ENCODE peak calls at places on chromosomes 12 and 14, in nine cellular contexts. One of them, this sample, is unnamed.

GRCh38 chr12:1882405-1882804 is 36.0 kb downstream of the CACNA2D4 start:
- DNase-seq in mammary epithelial cell: no peak
- DNase-seq in K562: no peak
- DNase-seq in vagina: peak; percentile 58
- DNase-seq in mucosa of descending colon: no peak
- DNase-seq in foreskin fibroblast: no peak
- DNase-seq in epithelial cell of proximal tubule: no peak
- DNase-seq in IMR-90: no peak
- DNase-seq in fibroblast of pulmonary artery: no peak
- DNase-seq in this sample: no peak

GRCh38 chr14:55532645-55533309 is 47.2 kb upstream of the KTN1 start:
- DNase-seq in mammary epithelial cell: no peak
- DNase-seq in K562: no peak
- DNase-seq in vagina: no peak
- DNase-seq in mucosa of descending colon: no peak
- DNase-seq in foreskin fibroblast: no peak
- DNase-seq in epithelial cell of proximal tubule: no peak
- DNase-seq in IMR-90: no peak
- DNase-seq in fibroblast of pulmonary artery: no peak
- DNase-seq in this sample: no peak

GRCh38 chr14:36997843-36998242 is 174.6 kb downstream of the SLC25A21 start:
- DNase-seq in mammary epithelial cell: no peak
- DNase-seq in K562: no peak
- DNase-seq in vagina: no peak
- DNase-seq in mucosa of descending colon: no peak
- DNase-seq in foreskin fibroblast: no peak
- DNase-seq in epithelial cell of proximal tubule: no peak
- DNase-seq in IMR-90: peak; percentile 10
- DNase-seq in fibroblast of pulmonary artery: no peak
- DNase-seq in this sample: peak; percentile 55

GRCh38 chr14:71333705-71334104 is 426.4 kb downstream of the PCNX1 start:
- DNase-seq in mammary epithelial cell: no peak
- DNase-seq in K562: no peak
- DNase-seq in vagina: no peak
- DNase-seq in mucosa of descending colon: no peak
- DNase-seq in foreskin fibroblast: no peak
- DNase-seq in epithelial cell of proximal tubule: no peak
- DNase-seq in IMR-90: no peak
- DNase-seq in fibroblast of pulmonary artery: no peak
- DNase-seq in this sample: no peak

GRCh38 chr12:10638728-10639127 is 25.3 kb upstream of the MAGOHB start:
- DNase-seq in mammary epithelial cell: no peak
- DNase-seq in K562: no peak
- DNase-seq in vagina: no peak
- DNase-seq in mucosa of descending colon: no peak
- DNase-seq in foreskin fibroblast: no peak
- DNase-seq in epithelial cell of proximal tubule: no peak
- DNase-seq in IMR-90: no peak
- DNase-seq in fibroblast of pulmonary artery: no peak
- DNase-seq in this sample: no peak

GRCh38 chr14:105532735-105533141 is 6.4 kb downstream of the TMEM121 start:
- DNase-seq in mammary epithelial cell: no peak
- DNase-seq in K562: peak; percentile 43
- DNase-seq in vagina: no peak
- DNase-seq in mucosa of descending colon: peak; percentile 61
- DNase-seq in foreskin fibroblast: no peak
- DNase-seq in epithelial cell of proximal tubule: no peak
- DNase-seq in IMR-90: no peak
- DNase-seq in fibroblast of pulmonary artery: peak; percentile 38
- DNase-seq in this sample: peak; percentile 41

GRCh38 chr14:104144911-104145825 is 6.8 kb downstream of the KIF26A start:
- DNase-seq in mammary epithelial cell: no peak
- DNase-seq in K562: no peak
- DNase-seq in vagina: no peak
- DNase-seq in mucosa of descending colon: peak; percentile 42
- DNase-seq in foreskin fibroblast: no peak
- DNase-seq in epithelial cell of proximal tubule: no peak
- DNase-seq in IMR-90: no peak
- DNase-seq in fibroblast of pulmonary artery: no peak
- DNase-seq in this sample: no peak

GRCh38 chr12:6956332-6956727 is 5.2 kb downstream of the PTPN6 start:
- DNase-seq in mammary epithelial cell: no peak
- DNase-seq in K562: no peak
- DNase-seq in vagina: no peak
- DNase-seq in mucosa of descending colon: peak; percentile 79
- DNase-seq in foreskin fibroblast: no peak
- DNase-seq in epithelial cell of proximal tubule: no peak
- DNase-seq in IMR-90: no peak
- DNase-seq in fibroblast of pulmonary artery: no peak
- DNase-seq in this sample: no peak

GRCh38 chr12:62006076-62006732 is 254.0 kb upstream of the USP15 start:
- DNase-seq in mammary epithelial cell: peak; percentile 11
- DNase-seq in K562: peak; percentile 49
- DNase-seq in vagina: no peak
- DNase-seq in mucosa of descending colon: no peak
- DNase-seq in foreskin fibroblast: peak; percentile 15
- DNase-seq in epithelial cell of proximal tubule: no peak
- DNase-seq in IMR-90: peak; percentile 36
- DNase-seq in fibroblast of pulmonary artery: peak; percentile 55
- DNase-seq in this sample: peak; percentile 42

GRCh38 chr12:14315501-14315900 is 50.0 kb upstream of the ATF7IP start:
- DNase-seq in mammary epithelial cell: no peak
- DNase-seq in K562: no peak
- DNase-seq in vagina: peak; percentile 11
- DNase-seq in mucosa of descending colon: no peak
- DNase-seq in foreskin fibroblast: no peak
- DNase-seq in epithelial cell of proximal tubule: no peak
- DNase-seq in IMR-90: no peak
- DNase-seq in fibroblast of pulmonary artery: no peak
- DNase-seq in this sample: no peak

GRCh38 chr14:58690801-58691516 is 53.2 kb downstream of the DACT1 start:
- DNase-seq in mammary epithelial cell: no peak
- DNase-seq in K562: no peak
- DNase-seq in vagina: no peak
- DNase-seq in mucosa of descending colon: peak; percentile 89
- DNase-seq in foreskin fibroblast: no peak
- DNase-seq in epithelial cell of proximal tubule: no peak
- DNase-seq in IMR-90: no peak
- DNase-seq in fibroblast of pulmonary artery: no peak
- DNase-seq in this sample: no peak

GRCh38 chr14:58693048-58693447 is 55.3 kb downstream of the DACT1 start:
- DNase-seq in mammary epithelial cell: no peak
- DNase-seq in K562: no peak
- DNase-seq in vagina: no peak
- DNase-seq in mucosa of descending colon: no peak
- DNase-seq in foreskin fibroblast: no peak
- DNase-seq in epithelial cell of proximal tubule: no peak
- DNase-seq in IMR-90: no peak
- DNase-seq in fibroblast of pulmonary artery: no peak
- DNase-seq in this sample: no peak

GRCh38 chr14:58687232-58687795 is 49.6 kb downstream of the DACT1 start:
- DNase-seq in mammary epithelial cell: no peak
- DNase-seq in K562: no peak
- DNase-seq in vagina: no peak
- DNase-seq in mucosa of descending colon: no peak
- DNase-seq in foreskin fibroblast: no peak
- DNase-seq in epithelial cell of proximal tubule: no peak
- DNase-seq in IMR-90: no peak
- DNase-seq in fibroblast of pulmonary artery: no peak
- DNase-seq in this sample: no peak
- H3K4me3 ChIP-seq in mammary epithelial cell: no peak overlapping the region
- H3K4me3 ChIP-seq in K562: no peak overlapping the region
- H3K4me3 ChIP-seq in vagina: no peak overlapping the region
- H3K4me3 ChIP-seq in mucosa of descending colon: no peak overlapping the region
- H3K4me3 ChIP-seq in foreskin fibroblast: no peak overlapping the region
- H3K4me3 ChIP-seq in epithelial cell of proximal tubule: no peak overlapping the region
- H3K4me3 ChIP-seq in IMR-90: no peak overlapping the region
- H3K4me3 ChIP-seq in fibroblast of pulmonary artery: no peak overlapping the region
- H3K4me3 ChIP-seq in this sample: no peak overlapping the region

GRCh38 chr14:32785585-32785984 is 153.1 kb upstream of the NPAS3 start:
- DNase-seq in mammary epithelial cell: no peak
- DNase-seq in K562: no peak
- DNase-seq in vagina: no peak
- DNase-seq in mucosa of descending colon: no peak
- DNase-seq in foreskin fibroblast: no peak
- DNase-seq in epithelial cell of proximal tubule: no peak
- DNase-seq in IMR-90: no peak
- DNase-seq in fibroblast of pulmonary artery: no peak
- DNase-seq in this sample: no peak

GRCh38 chr14:32784408-32784807 is 154.3 kb upstream of the NPAS3 start:
- DNase-seq in mammary epithelial cell: no peak
- DNase-seq in K562: no peak
- DNase-seq in vagina: no peak
- DNase-seq in mucosa of descending colon: no peak
- DNase-seq in foreskin fibroblast: no peak
- DNase-seq in epithelial cell of proximal tubule: no peak
- DNase-seq in IMR-90: no peak
- DNase-seq in fibroblast of pulmonary artery: no peak
- DNase-seq in this sample: no peak

GRCh38 chr14:32774214-32774613 is 164.5 kb upstream of the NPAS3 start:
- DNase-seq in mammary epithelial cell: no peak
- DNase-seq in K562: no peak
- DNase-seq in vagina: no peak
- DNase-seq in mucosa of descending colon: no peak
- DNase-seq in foreskin fibroblast: no peak
- DNase-seq in epithelial cell of proximal tubule: no peak
- DNase-seq in IMR-90: no peak
- DNase-seq in fibroblast of pulmonary artery: no peak
- DNase-seq in this sample: no peak

GRCh38 chr14:32779845-32780244 is 158.8 kb upstream of the NPAS3 start:
- DNase-seq in mammary epithelial cell: no peak
- DNase-seq in K562: no peak
- DNase-seq in vagina: no peak
- DNase-seq in mucosa of descending colon: no peak
- DNase-seq in foreskin fibroblast: no peak
- DNase-seq in epithelial cell of proximal tubule: no peak
- DNase-seq in IMR-90: no peak
- DNase-seq in fibroblast of pulmonary artery: peak; percentile 31
- DNase-seq in this sample: no peak
- TF ChIP-seq CTCF in mammary epithelial cell: no peak
- TF ChIP-seq CTCF in K562: no peak
- TF ChIP-seq CTCF in vagina: no peak
- TF ChIP-seq CTCF in mucosa of descending colon: no peak
- TF ChIP-seq CTCF in foreskin fibroblast: no peak
- TF ChIP-seq CTCF in epithelial cell of proximal tubule: no peak
- TF ChIP-seq CTCF in IMR-90: no peak
- TF ChIP-seq CTCF in fibroblast of pulmonary artery: no peak
- TF ChIP-seq CTCF in this sample: no peak

GRCh38 chr12:124386059-124386458 is 91.2 kb downstream of the RFLNA start:
- DNase-seq in mammary epithelial cell: no peak
- DNase-seq in K562: no peak
- DNase-seq in vagina: no peak
- DNase-seq in mucosa of descending colon: no peak
- DNase-seq in foreskin fibroblast: no peak
- DNase-seq in epithelial cell of proximal tubule: no peak
- DNase-seq in IMR-90: no peak
- DNase-seq in fibroblast of pulmonary artery: no peak
- DNase-seq in this sample: peak; percentile 43

GRCh38 chr12:124386661-124387509 is 92.0 kb downstream of the RFLNA start:
- DNase-seq in mammary epithelial cell: no peak
- DNase-seq in K562: no peak
- DNase-seq in vagina: no peak
- DNase-seq in mucosa of descending colon: no peak
- DNase-seq in foreskin fibroblast: no peak
- DNase-seq in epithelial cell of proximal tubule: no peak
- DNase-seq in IMR-90: no peak
- DNase-seq in fibroblast of pulmonary artery: no peak
- DNase-seq in this sample: no peak

GRCh38 chr12:124383028-124383427 is 88.1 kb downstream of the RFLNA start:
- DNase-seq in mammary epithelial cell: no peak
- DNase-seq in K562: no peak
- DNase-seq in vagina: no peak
- DNase-seq in mucosa of descending colon: no peak
- DNase-seq in foreskin fibroblast: no peak
- DNase-seq in epithelial cell of proximal tubule: no peak
- DNase-seq in IMR-90: no peak
- DNase-seq in fibroblast of pulmonary artery: no peak
- DNase-seq in this sample: no peak

GRCh38 chr12:124385219-124385969 is 90.5 kb downstream of the RFLNA start:
- DNase-seq in mammary epithelial cell: peak; percentile 60
- DNase-seq in K562: no peak
- DNase-seq in vagina: no peak
- DNase-seq in mucosa of descending colon: no peak
- DNase-seq in foreskin fibroblast: peak; percentile 60
- DNase-seq in epithelial cell of proximal tubule: no peak
- DNase-seq in IMR-90: peak; percentile 85
- DNase-seq in fibroblast of pulmonary artery: peak; percentile 74
- DNase-seq in this sample: peak; percentile 68

GRCh38 chr12:124384299-124384894 is 89.5 kb downstream of the RFLNA start:
- DNase-seq in mammary epithelial cell: no peak
- DNase-seq in K562: no peak
- DNase-seq in vagina: no peak
- DNase-seq in mucosa of descending colon: no peak
- DNase-seq in foreskin fibroblast: no peak
- DNase-seq in epithelial cell of proximal tubule: no peak
- DNase-seq in IMR-90: no peak
- DNase-seq in fibroblast of pulmonary artery: no peak
- DNase-seq in this sample: no peak
- H3K4me3 ChIP-seq in mammary epithelial cell: no peak overlapping the region
- H3K4me3 ChIP-seq in K562: no peak overlapping the region
- H3K4me3 ChIP-seq in vagina: no peak overlapping the region
- H3K4me3 ChIP-seq in mucosa of descending colon: no peak overlapping the region
- H3K4me3 ChIP-seq in foreskin fibroblast: no peak overlapping the region
- H3K4me3 ChIP-seq in epithelial cell of proximal tubule: no peak overlapping the region
- H3K4me3 ChIP-seq in IMR-90: no peak overlapping the region
- H3K4me3 ChIP-seq in fibroblast of pulmonary artery: no peak overlapping the region
- H3K4me3 ChIP-seq in this sample: no peak overlapping the region

GRCh38 chr12:121796855-121797751 is 3.6 kb upstream of the RHOF start:
- DNase-seq in mammary epithelial cell: peak; percentile 76
- DNase-seq in K562: peak; percentile 98
- DNase-seq in vagina: peak; percentile 96
- DNase-seq in mucosa of descending colon: peak; percentile 98
- DNase-seq in foreskin fibroblast: peak; percentile 93
- DNase-seq in epithelial cell of proximal tubule: peak; percentile 93
- DNase-seq in IMR-90: peak; percentile 83
- DNase-seq in fibroblast of pulmonary artery: peak; percentile 80
- DNase-seq in this sample: peak; percentile 87
- TF ChIP-seq CTCF in mammary epithelial cell: peak; percentile 29
- TF ChIP-seq CTCF in K562: peak; percentile 45
- TF ChIP-seq CTCF in vagina: no peak
- TF ChIP-seq CTCF in mucosa of descending colon: peak; percentile 33
- TF ChIP-seq CTCF in foreskin fibroblast: peak; percentile 42
- TF ChIP-seq CTCF in epithelial cell of proximal tubule: peak; percentile 35
- TF ChIP-seq CTCF in IMR-90: peak; percentile 34
- TF ChIP-seq CTCF in fibroblast of pulmonary artery: peak; percentile 20
- TF ChIP-seq CTCF in this sample: peak; percentile 44

DNA sequence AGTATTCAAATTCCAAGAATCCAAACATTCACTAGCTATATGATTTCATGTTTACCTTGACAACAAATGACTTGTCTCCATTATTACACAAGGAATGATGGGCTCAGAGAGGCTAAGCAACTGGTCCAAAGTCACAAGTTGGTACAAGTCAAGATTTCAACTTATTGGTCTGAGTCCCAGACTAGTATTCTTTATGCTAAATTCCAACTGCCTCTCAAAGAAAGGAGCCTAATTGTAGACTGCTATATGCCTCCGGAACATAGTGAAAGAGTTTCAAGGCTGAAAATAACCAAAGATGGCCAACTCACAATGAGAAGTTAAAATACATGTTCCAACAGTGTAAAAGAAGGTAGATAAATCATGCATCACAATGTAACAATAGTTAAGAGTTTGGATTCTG is 7.5 kb downstream of the BTG1 start:
- DNase-seq in mammary epithelial cell: peak; percentile 81
- DNase-seq in K562: no peak
- DNase-seq in vagina: no peak
- DNase-seq in mucosa of descending colon: no peak
- DNase-seq in foreskin fibroblast: no peak
- DNase-seq in epithelial cell of proximal tubule: no peak
- DNase-seq in IMR-90: no peak
- DNase-seq in fibroblast of pulmonary artery: no peak
- DNase-seq in this sample: peak; percentile 17
- H3K4me3 ChIP-seq in mammary epithelial cell: no peak overlapping the region
- H3K4me3 ChIP-seq in K562: no peak overlapping the region
- H3K4me3 ChIP-seq in vagina: peak overlapping the region; percentile 85
- H3K4me3 ChIP-seq in mucosa of descending colon: no peak overlapping the region
- H3K4me3 ChIP-seq in foreskin fibroblast: peak overlapping the region; percentile 4
- H3K4me3 ChIP-seq in epithelial cell of proximal tubule: no peak overlapping the region
- H3K4me3 ChIP-seq in IMR-90: peak overlapping the region; percentile 15
- H3K4me3 ChIP-seq in fibroblast of pulmonary artery: no peak overlapping the region
- H3K4me3 ChIP-seq in this sample: no peak overlapping the region

This sample was measured in fibroblast of the aortic adventitia.